ENCODE peak calls at places on chromosomes 4 and X, in five cellular contexts. Z is smooth muscle cell of the brain vasculature; G is ovary; W is upper lobe of right lung; B is stimulated activated CD4-positive, alpha-beta T cell treated with anti-CD3 and anti-CD28 coated beads, Interleukin-4, amount 100 ng/mL, for 1 hour. A is an unnamed sample.

GRCh38 chr4:154741131-154741530 is 2.7 kb upstream of the LRAT start:
- DNase-seq in Z (no peak), B (no peak), G (no peak), W (no peak), A (no peak)

GRCh38 chrX:103616676-103617186 is 9.0 kb downstream of the TCEAL3 start:
- DNase-seq in W (no peak), G (no peak), B (no peak), Z (no peak), A (no peak)

GRCh38 chr4:1031956-1032795 is 20.8 kb downstream of the FGFRL1 start:
- DNase-seq in W (no peak), Z (no peak), B (no peak), G (no peak), A (no peak)

GRCh38 chr4:71004281-71004851 is 10.9 kb downstream of the DCK start:
- DNase-seq in B (peak), G (no peak), Z (no peak), W (no peak), A (no peak)

GRCh38 chr4:140240237-140240636 is 86.3 kb upstream of the MAML3 start:
- DNase-seq in B (no peak), Z (no peak), G (no peak), W (no peak), A (no peak)

GRCh38 chr4:477686-478085 is 21.3 kb downstream of the ZNF721 start:
- DNase-seq in B (no peak), W (no peak), G (no peak), Z (no peak), A (no peak)

GRCh38 chr4:2977116-2978097 is 14.0 kb downstream of the GRK4 start:
- DNase-seq in W (no peak), Z (no peak), B (no peak), G (no peak), A (peak)

GRCh38 chrX:121851033-121851432 is 803.6 kb downstream of the GLUD2 start:
- DNase-seq in G (no peak), W (no peak), Z (peak), B (no peak), A (no peak)

GRCh38 chrX:107805179-107805578 is 20.5 kb upstream of the MID2 start:
- DNase-seq in B (no peak), G (no peak), W (no peak), Z (no peak), A (no peak)

GRCh38 chr4:163895369-163896005 is 401.0 kb downstream of the TMA16 start:
- DNase-seq in Z (no peak), W (no peak), B (no peak), G (no peak), A (no peak)

GRCh38 chrX:145190801-145191389 is 56.4 kb upstream of the SPANXN1 start:
- DNase-seq in W (no peak), B (no peak), G (no peak), Z (no peak), A (peak)

GRCh38 chrX:46683023-46683422 is 75.9 kb downstream of the SLC9A7 start:
- DNase-seq in W (no peak), B (no peak), Z (no peak), G (no peak), A (no peak)

GRCh38 chr4:181202249-181202648 is 1041.0 kb upstream of the TENM3 start:
- DNase-seq in G (no peak), W (no peak), Z (no peak), B (no peak), A (no peak)

GRCh38 chr4:147826288-147826646 is 94.4 kb downstream of the ARHGAP10 start:
- DNase-seq in G (no peak), Z (no peak), B (no peak), W (no peak), A (no peak)

GRCh38 chr4:133151301-133151680 is 2.2 kb downstream of the PCDH10 start:
- DNase-seq in Z (no peak), G (peak), W (no peak), B (no peak), A (no peak)

GRCh38 chrX:39969099-39969825 is 128.5 kb downstream of the BCOR start:
- DNase-seq in B (peak), W (no peak), Z (no peak), G (no peak), A (no peak)

GRCh38 chr4:75916091-75916661 is 13.9 kb upstream of the PPEF2 start:
- DNase-seq in G (no peak), B (no peak), W (no peak), Z (no peak), A (peak)

GRCh38 chrX:107686792-107687191 is 58.5 kb downstream of the PRPS1 start:
- DNase-seq in W (no peak), Z (no peak), B (no peak), G (no peak), A (peak)